ENCODE peak calls at places on chromosomes 12 and 14, in six cellular contexts. L, F, W, U, S and T are unnamed samples.

GRCh38 chr14:82999802-83000201 is 1466.1 kb upstream of the SEL1L start:
- DNase-seq in L (no peak), F (peak), W (no peak), U (no peak), S (no peak), T (no peak)

GRCh38 chr14:58198086-58198485 is 1.9 kb upstream of the ACTR10 start:
- DNase-seq in L (no peak), F (no peak), W (no peak), U (no peak), S (no peak), T (no peak)

GRCh38 chr12:95790025-95790911 is at the start of gene NTN4:
- DNase-seq in L (peak), F (peak), W (peak), U (peak), S (no peak), T (no peak)

GRCh38 chr14:22699801-22700564 is 55.8 kb upstream of the OR6J1 start:
- DNase-seq in L (peak), F (no peak), W (no peak), U (no peak), S (no peak), T (no peak)

GRCh38 chr12:86334071-86334470 is 77.9 kb upstream of the MGAT4C start:
- DNase-seq in L (no peak), F (no peak), W (no peak), U (no peak), S (no peak), T (no peak)

GRCh38 chr12:116498471-116498870 is 60.7 kb upstream of the MAP1LC3B2 start:
- DNase-seq in L (peak), F (no peak), W (no peak), U (no peak), S (no peak), T (no peak)

GRCh38 chr14:91996951-91997371 is 42.9 kb downstream of the TRIP11 start:
- DNase-seq in L (peak), F (no peak), W (no peak), U (no peak), S (peak), T (peak)

GRCh38 chr12:49043856-49044258 is 16.7 kb downstream of the KMT2D start:
- DNase-seq in L (peak), F (peak), W (peak), U (no peak), S (no peak), T (no peak)

GRCh38 chr12:26121841-26122680 is 2.8 kb downstream of the BHLHE41 start:
- DNase-seq in L (peak), F (peak), W (no peak), U (no peak), S (no peak), T (no peak)

GRCh38 chr12:3077572-3078081 is 448 bp downstream of the TSPAN9 start:
- DNase-seq in L (peak), F (peak), W (peak), U (peak), S (no peak), T (no peak)

GRCh38 chr12:52074006-52074405 is 4.2 kb downstream of the ATG101 start:
- DNase-seq in L (peak), F (no peak), W (peak), U (no peak), S (no peak), T (no peak)

GRCh38 chr14:100533647-100534485 is 53.4 kb downstream of the BEGAIN start:
- DNase-seq in L (peak), F (no peak), W (peak), U (peak), S (no peak), T (no peak)

GRCh38 chr12:106163712-106164111 is 25.0 kb upstream of the NUAK1 start:
- DNase-seq in L (no peak), F (no peak), W (no peak), U (no peak), S (no peak), T (no peak)

GRCh38 chr12:103399986-103400385 is 95.8 kb downstream of the C12orf42 start:
- DNase-seq in L (no peak), F (no peak), W (no peak), U (no peak), S (no peak), T (no peak)

GRCh38 chr14:100775831-100776591 is 49.3 kb downstream of the DLK1 start:
- DNase-seq in L (peak), F (peak), W (no peak), U (no peak), S (no peak), T (no peak)

GRCh38 chr12:40146800-40147797 is 41.2 kb upstream of the SLC2A13 start:
- DNase-seq in L (no peak), F (no peak), W (no peak), U (no peak), S (no peak), T (no peak)

GRCh38 chr12:72471806-72472205 is 199.6 kb downstream of the TRHDE start:
- DNase-seq in L (no peak), F (no peak), W (no peak), U (no peak), S (no peak), T (no peak)

GRCh38 chr12:112617191-112617505 is 174.4 kb upstream of the RPH3A start:
- DNase-seq in L (no peak), F (no peak), W (no peak), U (no peak), S (no peak), T (no peak)

GRCh38 chr12:27460471-27460978 is 14.0 kb downstream of the SMCO2 start:
- DNase-seq in L (peak), F (no peak), W (no peak), U (no peak), S (peak), T (no peak)

GRCh38 chr14:55739967-55740707 is 160.1 kb downstream of the KTN1 start:
- DNase-seq in L (peak), F (no peak), W (no peak), U (peak), S (no peak), T (no peak)

GRCh38 chr12:112738531-112738930 is 53.0 kb upstream of the RPH3A start:
- DNase-seq in L (no peak), F (no peak), W (no peak), U (no peak), S (no peak), T (no peak)

GRCh38 chr14:87698496-87698895 is 294.5 kb downstream of the GALC start:
- DNase-seq in L (no peak), F (no peak), W (no peak), U (no peak), S (no peak), T (no peak)

GRCh38 chr12:115341442-115341841 is 657.5 kb upstream of the TBX3 start:
- DNase-seq in L (peak), F (no peak), W (peak), U (no peak), S (peak), T (peak)

GRCh38 chr12:112979281-112979680 is 962 bp downstream of the OAS2 start:
- DNase-seq in L (no peak), F (no peak), W (no peak), U (peak), S (no peak), T (no peak)

GRCh38 chr14:56056031-56056430 is 62.2 kb upstream of the PELI2 start:
- DNase-seq in L (no peak), F (no peak), W (no peak), U (no peak), S (no peak), T (no peak)

GRCh38 chr12:117037296-117038022 is 61.8 kb downstream of the TESC start:
- DNase-seq in L (no peak), F (peak), W (no peak), U (no peak), S (no peak), T (no peak)

GRCh38 chr14:106652494-106652893 is 1126.1 kb downstream of the TMEM121 start:
- DNase-seq in L (no peak), F (no peak), W (no peak), U (no peak), S (no peak), T (no peak)

DNA sequence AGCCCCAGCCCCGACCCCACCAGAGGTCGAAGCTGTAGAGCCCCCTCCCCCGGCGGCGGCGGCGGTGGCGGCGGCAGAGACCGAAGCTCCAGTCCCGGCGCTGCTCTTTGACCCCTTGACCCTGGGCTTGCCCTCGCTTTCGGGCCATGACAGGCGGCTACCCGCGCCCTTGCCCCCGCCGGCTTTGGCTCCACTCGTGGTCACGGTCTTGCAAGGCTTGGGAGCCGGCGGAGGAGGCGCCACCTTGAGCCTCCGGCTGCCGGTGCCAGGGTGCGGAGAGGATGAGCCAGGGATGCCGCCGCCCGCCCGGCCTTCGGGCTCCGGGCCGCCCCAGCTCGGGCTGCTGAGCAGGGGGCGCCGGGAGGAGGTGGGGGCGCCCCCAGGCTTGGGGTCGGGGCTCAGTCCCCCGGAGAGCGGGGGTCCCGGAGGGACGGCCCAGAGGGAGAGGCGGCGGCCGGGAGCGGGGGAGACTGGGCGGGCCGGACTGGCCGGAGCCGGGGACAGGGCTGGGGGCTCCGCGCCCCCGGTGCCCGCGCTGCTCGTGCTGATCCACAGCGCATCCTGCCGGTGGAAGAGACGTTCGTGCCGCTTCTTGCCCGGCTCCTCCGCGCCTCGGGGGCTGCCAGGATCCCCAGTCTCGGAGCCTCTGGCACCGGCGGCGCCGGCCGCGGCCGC is 938 bp downstream of the AGAP2 start:
- DNase-seq in L (no peak), F (peak), W (no peak), U (no peak), S (no peak), T (no peak)
- H3K4me3 ChIP-seq in L (no peak), F (no peak), W (peak), U (peak), S (no peak), T (peak)

GRCh38 chr14:90728951-90729350 is 87.3 kb downstream of the TTC7B start:
- DNase-seq in L (no peak), F (no peak), W (no peak), U (no peak), S (no peak), T (no peak)

GRCh38 chr14:90730367-90730766 is 85.9 kb downstream of the TTC7B start:
- DNase-seq in L (no peak), F (no peak), W (no peak), U (no peak), S (no peak), T (no peak)

GRCh38 chr14:90727082-90727481 is 89.1 kb downstream of the TTC7B start:
- DNase-seq in L (no peak), F (no peak), W (no peak), U (no peak), S (no peak), T (no peak)

GRCh38 chr14:90722590-90722989 is 93.6 kb downstream of the TTC7B start:
- DNase-seq in L (no peak), F (no peak), W (no peak), U (no peak), S (no peak), T (no peak)

GRCh38 chr14:90726656-90727055 is 89.6 kb downstream of the TTC7B start:
- DNase-seq in L (peak), F (peak), W (no peak), U (peak), S (no peak), T (peak)
- TF ChIP-seq CTCF in L (no peak), F (peak), W (no peak), U (peak), S (peak), T (peak)

DNA sequence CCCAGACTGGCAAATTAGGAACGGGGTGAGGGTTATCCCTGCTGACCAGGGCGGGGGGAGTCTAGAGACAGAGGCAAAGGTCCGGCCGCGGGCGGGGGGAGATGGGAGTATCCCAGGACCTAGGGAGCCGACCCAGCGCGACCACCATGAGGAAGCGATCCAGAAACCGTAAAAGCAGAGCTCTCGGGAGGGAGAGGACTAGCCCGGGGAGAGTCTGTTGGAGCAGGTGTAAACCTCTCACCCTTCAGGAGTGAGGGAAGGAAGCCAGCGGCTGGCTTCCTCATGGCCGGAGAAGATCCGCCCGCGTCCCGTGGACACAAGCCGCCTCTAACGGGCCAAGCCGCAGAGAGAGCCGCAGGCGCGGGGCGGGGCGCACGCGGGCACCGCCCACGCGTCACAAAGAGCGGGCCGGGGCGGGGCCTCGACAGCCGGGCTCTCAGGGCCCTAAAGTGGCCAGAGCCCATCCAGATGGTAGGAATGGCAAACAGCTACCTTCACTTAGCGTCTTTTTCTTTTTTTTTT is at the start of gene ACRBP:
- DNase-seq in L (peak), F (peak), W (peak), U (peak), S (no peak), T (no peak)
- H3K4me3 ChIP-seq in L (peak), F (peak), W (no peak), U (peak), S (no peak), T (peak)

GRCh38 chr12:65300679-65301349 is 22.3 kb downstream of the MSRB3 start:
- DNase-seq in L (no peak), F (peak), W (peak), U (no peak), S (no peak), T (no peak)
- TF ChIP-seq CTCF in L (peak), F (peak), W (no peak), U (no peak), S (peak), T (peak)

GRCh38 chr12:122730215-122731014 is at the start of gene HCAR1:
- DNase-seq in L (peak), F (peak), W (no peak), U (no peak), S (no peak), T (no peak)

GRCh38 chr12:122732611-122733010 is 2.0 kb upstream of the HCAR1 start:
- DNase-seq in L (no peak), F (no peak), W (no peak), U (no peak), S (no peak), T (no peak)

GRCh38 chr12:122732170-122732569 is 1.5 kb upstream of the HCAR1 start:
- DNase-seq in L (no peak), F (no peak), W (no peak), U (no peak), S (no peak), T (no peak)

GRCh38 chr12:122726056-122726558 is 4.5 kb downstream of the HCAR1 start:
- DNase-seq in L (no peak), F (peak), W (no peak), U (peak), S (no peak), T (peak)

DNA sequence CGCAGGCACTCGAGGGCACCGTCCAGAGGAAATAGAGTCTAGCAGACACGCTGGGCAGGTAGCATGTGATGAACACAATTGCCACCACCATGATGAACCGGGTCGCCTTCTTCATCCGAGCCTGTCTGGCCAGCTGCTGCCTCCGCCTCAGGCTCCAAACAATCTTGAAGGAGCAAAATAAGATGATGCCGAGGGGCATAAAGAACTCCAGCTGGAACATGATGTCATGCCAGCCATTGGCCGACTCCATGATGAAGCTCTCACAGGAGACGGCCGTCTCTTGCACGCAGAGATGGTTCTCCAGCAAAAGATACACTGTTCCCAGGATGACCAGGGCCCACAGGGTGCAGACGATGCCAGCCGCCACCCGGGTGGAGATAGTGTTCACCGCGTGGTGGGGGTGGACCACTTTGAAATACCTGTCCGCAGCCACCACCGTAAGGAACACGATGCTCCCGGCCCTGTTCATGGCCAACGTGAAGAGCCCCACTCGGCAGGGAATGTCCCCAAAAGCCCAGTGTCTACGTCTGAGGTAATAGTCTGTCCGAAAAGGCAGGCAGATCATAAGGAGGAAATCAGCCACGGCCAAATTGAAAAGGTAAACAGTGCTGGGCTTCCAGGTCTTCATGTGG is 945 bp downstream of the HCAR1 start:
- DNase-seq in L (no peak), F (no peak), W (no peak), U (no peak), S (no peak), T (no peak)
- H3K4me3 ChIP-seq in L (no peak), F (no peak), W (no peak), U (no peak), S (no peak), T (peak)

DNA sequence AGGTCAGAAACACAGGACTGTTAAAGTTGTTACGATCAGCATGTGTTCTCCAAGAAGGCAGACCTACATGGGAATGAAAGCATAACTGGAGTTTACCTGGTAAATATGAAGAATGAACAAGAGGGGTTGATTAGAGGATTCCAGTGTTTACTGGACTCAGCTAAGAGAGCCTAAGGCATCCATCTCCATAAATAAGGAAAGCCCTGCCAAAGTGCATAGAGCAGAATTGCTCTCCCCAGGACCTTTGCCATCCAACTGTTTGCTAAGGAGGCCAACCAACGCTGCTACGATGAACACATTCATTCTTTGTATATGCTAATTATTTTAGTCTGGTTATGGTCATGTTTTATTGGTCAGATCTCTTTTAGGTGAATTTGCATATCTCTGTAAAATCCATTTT is 17.1 kb upstream of the PAWR start:
- DNase-seq in L (no peak), F (no peak), W (no peak), U (no peak), S (no peak), T (no peak)
- TF ChIP-seq CTCF in L (no peak), F (no peak), W (no peak), U (no peak), S (no peak), T (no peak)

GRCh38 chr12:121132601-121133481 is at the start of gene P2RX7:
- DNase-seq in L (peak), F (peak), W (peak), U (peak), S (peak), T (no peak)
- H3K4me3 ChIP-seq in L (peak), F (no peak), W (no peak), U (peak), S (peak), T (peak)

GRCh38 chr14:47208434-47208833 is 467.0 kb downstream of the MDGA2 start:
- DNase-seq in L (no peak), F (no peak), W (no peak), U (no peak), S (no peak), T (no peak)

GRCh38 chr14:47211263-47211662 is 464.1 kb downstream of the MDGA2 start:
- DNase-seq in L (no peak), F (no peak), W (no peak), U (no peak), S (no peak), T (no peak)

DNA sequence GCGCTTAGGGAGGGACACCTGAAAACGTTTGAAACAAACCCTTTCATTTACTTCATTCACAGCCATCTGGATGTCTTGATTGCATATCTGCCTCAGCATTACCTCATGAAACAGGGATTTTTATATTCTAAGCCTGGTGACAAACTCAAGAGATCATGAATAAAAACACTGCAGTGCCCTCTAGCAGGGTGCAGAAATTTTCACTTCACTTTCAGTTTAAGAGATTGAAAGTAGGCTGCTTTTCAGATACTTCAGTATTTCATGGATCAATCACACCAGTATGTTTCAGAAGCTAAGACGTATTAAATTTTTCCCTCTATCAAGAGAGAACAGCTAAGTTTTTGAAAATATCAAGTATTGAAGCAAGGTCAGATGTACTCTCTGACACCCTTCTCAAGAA is 467.8 kb downstream of the MDGA2 start:
- DNase-seq in L (no peak), F (no peak), W (no peak), U (no peak), S (no peak), T (no peak)
- TF ChIP-seq CTCF in L (no peak), F (peak), W (no peak), U (no peak), S (no peak), T (peak)

DNA sequence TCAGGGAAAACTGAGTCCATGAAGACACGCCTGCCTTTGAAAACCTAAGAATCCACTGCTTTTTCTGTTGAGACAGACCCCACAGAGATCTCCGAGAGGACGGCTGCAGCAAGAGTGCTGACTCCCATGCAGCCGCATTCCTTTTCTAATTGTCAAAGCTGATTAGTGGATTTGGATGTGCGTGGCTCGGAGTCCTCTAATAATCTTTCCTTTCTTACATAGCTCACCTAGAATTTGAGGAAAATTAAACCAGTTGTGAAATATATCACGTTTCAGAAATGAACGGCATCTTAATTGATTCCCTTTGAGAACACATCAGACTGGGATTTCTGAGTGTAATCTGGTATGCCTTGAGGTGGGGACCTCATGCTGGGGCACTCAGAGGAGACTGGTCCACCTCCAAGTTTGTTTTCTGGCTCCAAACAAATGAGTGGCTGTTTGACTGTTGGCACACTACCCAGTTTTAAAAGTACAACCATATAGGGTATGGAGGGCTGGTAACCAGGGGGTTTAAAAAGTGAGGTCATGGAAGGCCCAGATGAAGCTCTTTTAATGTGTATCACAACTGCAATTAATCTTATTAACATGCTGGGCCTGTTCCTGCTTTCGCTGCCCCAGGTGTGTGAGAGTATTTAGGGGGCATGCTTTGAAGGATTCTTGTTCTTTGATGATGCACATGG is 63.3 kb downstream of the RASSF3 start:
- DNase-seq in L (no peak), F (peak), W (no peak), U (no peak), S (no peak), T (no peak)
- H3K4me3 ChIP-seq in L (no peak), F (no peak), W (no peak), U (no peak), S (no peak), T (no peak)